ENCODE peak calls at places on chromosomes 3 and 15, in four cellular contexts. One of them, this sample, is unnamed.

GRCh38 chr3:152097120-152097519 is 171.6 kb upstream of the MBNL1 start:
- DNase-seq in HepG2: no peak
- DNase-seq in H1: no peak
- DNase-seq in K562: no peak
- DNase-seq in this sample: no peak

GRCh38 chr3:132874701-132875100 is 152.5 kb upstream of the NPHP3 start:
- DNase-seq in K562: no peak
- DNase-seq in HepG2: no peak
- DNase-seq in H1: no peak
- DNase-seq in this sample: no peak

GRCh38 chr3:188415196-188415595 is 261.2 kb downstream of the LPP start:
- DNase-seq in H1: no peak
- DNase-seq in K562: no peak
- DNase-seq in HepG2: no peak
- DNase-seq in this sample: no peak

GRCh38 chr15:77369168-77369567 is 50.7 kb downstream of the PEAK1 start:
- DNase-seq in HepG2: no peak
- DNase-seq in K562: no peak
- DNase-seq in H1: no peak
- DNase-seq in this sample: no peak

GRCh38 chr3:100602506-100603444 is 6.6 kb upstream of the ADGRG7 start:
- DNase-seq in HepG2: peak
- DNase-seq in K562: no peak
- DNase-seq in H1: no peak
- DNase-seq in this sample: peak

GRCh38 chr15:79973445-79974180 is 2.6 kb upstream of the BCL2A1 start:
- DNase-seq in H1: no peak
- DNase-seq in K562: no peak
- DNase-seq in HepG2: no peak
- DNase-seq in this sample: no peak

GRCh38 chr3:37905987-37906674 is 44.5 kb downstream of the CTDSPL start:
- DNase-seq in H1: no peak
- DNase-seq in K562: no peak
- DNase-seq in HepG2: peak
- DNase-seq in this sample: no peak

GRCh38 chr3:50972029-50972428 is 297.3 kb downstream of the DOCK3 start:
- DNase-seq in K562: no peak
- DNase-seq in H1: no peak
- DNase-seq in HepG2: no peak
- DNase-seq in this sample: no peak

GRCh38 chr15:78739996-78740903 is 71.0 kb downstream of the ADAMTS7 start:
- DNase-seq in K562: peak
- DNase-seq in HepG2: peak
- DNase-seq in H1: no peak
- DNase-seq in this sample: no peak

GRCh38 chr3:64443553-64444331 is 218.5 kb upstream of the PRICKLE2 start:
- DNase-seq in K562: no peak
- DNase-seq in H1: no peak
- DNase-seq in HepG2: no peak
- DNase-seq in this sample: no peak

DNA sequence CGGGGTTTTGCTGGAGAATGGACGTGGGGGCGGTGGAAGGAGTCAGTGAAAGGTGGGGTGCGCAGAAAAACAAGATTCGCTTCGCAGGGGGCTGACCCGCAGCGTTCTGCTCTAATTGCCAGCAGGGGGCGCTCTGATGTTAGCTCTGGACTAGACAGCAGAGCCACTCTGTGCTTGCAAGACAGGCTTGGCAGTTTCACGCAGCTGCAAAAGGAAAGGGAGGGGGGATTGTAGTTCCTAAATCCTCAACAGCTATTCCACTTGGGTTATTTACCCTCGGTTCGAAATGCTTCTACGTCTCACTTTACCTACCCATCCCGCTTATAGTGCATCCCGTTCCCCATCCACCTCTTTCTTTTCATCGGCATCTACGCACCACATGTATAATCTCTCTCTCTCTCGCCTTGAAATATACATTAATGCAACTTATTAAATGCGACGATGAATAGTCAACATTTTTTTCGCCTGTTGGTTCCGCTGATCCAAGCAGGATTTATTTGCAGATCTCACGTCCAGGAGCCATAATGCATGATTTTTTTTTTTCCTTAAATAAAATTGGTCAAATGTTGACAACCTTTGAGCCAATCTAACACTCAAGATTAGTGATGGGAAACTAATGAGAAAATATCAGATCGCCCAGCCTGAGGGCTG is 216.5 kb downstream of the MEIS2 start:
- DNase-seq in H1: no peak
- DNase-seq in K562: peak
- DNase-seq in HepG2: peak
- DNase-seq in this sample: peak
- H3K9ac ChIP-seq in H1: no peak
- H3K9ac ChIP-seq in K562: no peak
- H3K9ac ChIP-seq in HepG2: no peak
- H3K9ac ChIP-seq in this sample: no peak

GRCh38 chr3:128547368-128547987 is 54.5 kb upstream of the GATA2 start:
- DNase-seq in HepG2: no peak
- DNase-seq in H1: no peak
- DNase-seq in K562: peak
- DNase-seq in this sample: no peak
- TF ChIP-seq ATF2 in HepG2: no peak
- TF ChIP-seq ATF2 in H1: no peak
- TF ChIP-seq ATF2 in K562: peak
- TF ChIP-seq ATF2 in this sample: no peak

DNA sequence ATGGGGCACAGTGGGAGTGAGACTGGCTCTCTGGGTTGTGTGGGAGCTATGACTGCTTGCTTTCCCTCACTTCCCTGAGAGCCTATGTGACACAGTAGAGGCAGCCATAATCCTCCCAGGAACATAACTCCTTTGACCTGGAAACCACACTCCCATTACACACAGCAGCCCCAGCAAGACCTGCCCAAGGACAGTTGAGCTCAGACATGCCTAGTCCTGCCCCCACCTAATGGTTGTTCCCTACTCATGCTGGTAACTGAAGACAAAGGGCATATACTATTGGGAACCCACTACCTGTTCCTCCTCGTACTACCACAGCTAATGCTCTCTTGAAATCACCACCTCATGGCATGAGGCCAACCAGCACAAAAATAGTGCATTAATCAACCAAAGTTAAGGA is 550.4 kb upstream of the ARPP21 start:
- DNase-seq in H1: no peak
- DNase-seq in HepG2: no peak
- DNase-seq in K562: no peak
- DNase-seq in this sample: no peak
- H3K9ac ChIP-seq in H1: no peak
- H3K9ac ChIP-seq in HepG2: no peak
- H3K9ac ChIP-seq in K562: no peak
- H3K9ac ChIP-seq in this sample: no peak

DNA sequence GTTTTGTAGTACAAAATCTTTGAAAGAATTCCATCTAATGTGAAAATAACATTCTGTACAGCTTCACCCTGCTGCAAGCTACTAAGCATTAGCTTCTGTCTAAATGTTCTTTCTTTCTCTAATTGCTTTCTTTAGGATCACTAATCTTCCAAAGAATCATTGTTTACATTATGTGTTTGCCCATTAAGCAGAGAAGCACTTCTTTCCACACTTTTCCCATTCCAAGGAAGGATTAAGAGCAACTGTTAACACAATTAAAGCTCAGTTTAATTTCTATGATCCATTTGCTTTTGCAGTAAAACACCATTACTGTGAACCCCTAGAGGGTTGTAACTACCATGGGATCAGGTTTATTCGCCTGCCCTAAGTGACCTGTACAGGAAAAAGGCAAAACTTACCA is 125.7 kb upstream of the ZNF385D start:
- DNase-seq in HepG2: no peak
- DNase-seq in H1: no peak
- DNase-seq in K562: no peak
- DNase-seq in this sample: no peak
- TF ChIP-seq ATF2 in HepG2: no peak
- TF ChIP-seq ATF2 in H1: no peak
- TF ChIP-seq ATF2 in K562: no peak
- TF ChIP-seq ATF2 in this sample: no peak

GRCh38 chr15:74954515-74954914 is 2.1 kb downstream of the RPP25 start:
- DNase-seq in H1: no peak
- DNase-seq in K562: peak
- DNase-seq in HepG2: no peak
- DNase-seq in this sample: no peak
- H3K9ac ChIP-seq in H1: no peak
- H3K9ac ChIP-seq in K562: no peak
- H3K9ac ChIP-seq in HepG2: no peak
- H3K9ac ChIP-seq in this sample: no peak

GRCh38 chr15:75036269-75036668 is 12.9 kb downstream of the PPCDC start:
- DNase-seq in H1: peak
- DNase-seq in K562: peak
- DNase-seq in HepG2: no peak
- DNase-seq in this sample: no peak
- TF ChIP-seq ATF2 in H1: peak
- TF ChIP-seq ATF2 in K562: no peak
- TF ChIP-seq ATF2 in HepG2: no peak
- TF ChIP-seq ATF2 in this sample: no peak

GRCh38 chr15:38885477-38885952 is 320.9 kb upstream of the RASGRP1 start:
- DNase-seq in HepG2: no peak
- DNase-seq in K562: no peak
- DNase-seq in H1: no peak
- DNase-seq in this sample: no peak

GRCh38 chr15:38886315-38887163 is 321.9 kb upstream of the RASGRP1 start:
- DNase-seq in K562: no peak
- DNase-seq in H1: no peak
- DNase-seq in HepG2: no peak
- DNase-seq in this sample: no peak

GRCh38 chr15:38890194-38890593 is 325.6 kb upstream of the RASGRP1 start:
- DNase-seq in K562: no peak
- DNase-seq in H1: no peak
- DNase-seq in HepG2: no peak
- DNase-seq in this sample: no peak

GRCh38 chr15:38885001-38885400 is 320.4 kb upstream of the RASGRP1 start:
- DNase-seq in HepG2: peak
- DNase-seq in H1: no peak
- DNase-seq in K562: no peak
- DNase-seq in this sample: no peak

GRCh38 chr15:38888701-38889154 is 324.1 kb upstream of the RASGRP1 start:
- DNase-seq in K562: no peak
- DNase-seq in HepG2: no peak
- DNase-seq in H1: no peak
- DNase-seq in this sample: no peak
- H3K9ac ChIP-seq in K562: no peak
- H3K9ac ChIP-seq in HepG2: no peak
- H3K9ac ChIP-seq in H1: no peak
- H3K9ac ChIP-seq in this sample: no peak

GRCh38 chr3:10437272-10437994 is 68.0 kb downstream of the ATP2B2 start:
- DNase-seq in K562: no peak
- DNase-seq in HepG2: no peak
- DNase-seq in H1: no peak
- DNase-seq in this sample: peak

GRCh38 chr3:10434144-10434937 is 71.0 kb downstream of the ATP2B2 start:
- DNase-seq in K562: no peak
- DNase-seq in H1: no peak
- DNase-seq in HepG2: no peak
- DNase-seq in this sample: no peak

GRCh38 chr3:10434938-10435336 is 70.4 kb downstream of the ATP2B2 start:
- DNase-seq in H1: no peak
- DNase-seq in HepG2: no peak
- DNase-seq in K562: no peak
- DNase-seq in this sample: no peak

GRCh38 chr3:10437995-10438901 is 67.1 kb downstream of the ATP2B2 start:
- DNase-seq in H1: no peak
- DNase-seq in HepG2: no peak
- DNase-seq in K562: peak
- DNase-seq in this sample: no peak

DNA sequence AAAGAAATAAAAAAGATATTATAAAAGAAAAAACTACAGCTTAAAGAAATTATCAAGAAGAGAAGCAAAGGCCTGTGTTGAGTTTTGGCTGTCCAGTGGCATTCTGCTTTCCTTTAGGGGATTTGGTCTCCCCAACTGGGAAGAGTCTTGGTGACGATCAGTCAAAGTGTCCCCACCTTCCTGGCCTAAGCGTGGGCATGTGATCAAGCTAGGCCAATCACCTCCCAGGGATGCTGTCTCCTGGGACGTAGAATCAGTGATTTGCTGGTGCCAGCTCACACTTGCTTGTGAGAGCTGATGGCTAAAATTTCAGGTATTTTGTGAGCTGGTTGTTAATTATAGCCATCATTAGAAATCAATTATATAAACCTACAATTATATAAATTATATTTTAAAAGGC is 69.5 kb downstream of the ATP2B2 start:
- DNase-seq in K562: no peak
- DNase-seq in HepG2: no peak
- DNase-seq in H1: no peak
- DNase-seq in this sample: no peak
- TF ChIP-seq ATF2 in K562: no peak
- TF ChIP-seq ATF2 in HepG2: no peak
- TF ChIP-seq ATF2 in H1: no peak
- TF ChIP-seq ATF2 in this sample: no peak